ENCODE peak calls at places on chromosomes 12 and 14, in four cellular contexts. One of them, this sample, is unnamed. For H3K4me1, the result is how much of the 10 kb centered on the place peaks cover.

GRCh38 chr14:73238262-73238852 is 1.1 kb downstream of the PAPLN start:
- DNase-seq in breast epithelium: no peak
- DNase-seq in A549: peak
- DNase-seq in heart left ventricle: no peak
- DNase-seq in this sample: no peak

GRCh38 chr12:916240-916639 is 33.3 kb downstream of the RAD52 start:
- DNase-seq in breast epithelium: no peak
- DNase-seq in A549: no peak
- DNase-seq in heart left ventricle: no peak
- DNase-seq in this sample: no peak

GRCh38 chr14:25056688-25057078 is 6.7 kb upstream of the STXBP6 start:
- DNase-seq in breast epithelium: no peak
- DNase-seq in A549: no peak
- DNase-seq in heart left ventricle: no peak
- DNase-seq in this sample: no peak

GRCh38 chr12:57756406-57757341 is 1.8 kb downstream of the MARCHF9 start:
- DNase-seq in breast epithelium: no peak
- DNase-seq in A549: peak
- DNase-seq in heart left ventricle: no peak
- DNase-seq in this sample: no peak

GRCh38 chr14:70890842-70891442 is 16.3 kb upstream of the PCNX1 start:
- DNase-seq in breast epithelium: no peak
- DNase-seq in A549: no peak
- DNase-seq in heart left ventricle: no peak
- DNase-seq in this sample: no peak

GRCh38 chr12:3046441-3047200 is 30.6 kb upstream of the TSPAN9 start:
- DNase-seq in breast epithelium: no peak
- DNase-seq in A549: no peak
- DNase-seq in heart left ventricle: peak
- DNase-seq in this sample: no peak

GRCh38 chr14:71006200-71006563 is 98.9 kb downstream of the PCNX1 start:
- DNase-seq in breast epithelium: no peak
- DNase-seq in A549: no peak
- DNase-seq in heart left ventricle: no peak
- DNase-seq in this sample: no peak

GRCh38 chr12:68483592-68484373 is 126.9 kb upstream of the RAP1B start:
- DNase-seq in breast epithelium: no peak
- DNase-seq in A549: no peak
- DNase-seq in heart left ventricle: no peak
- DNase-seq in this sample: no peak

GRCh38 chr12:62078020-62078419 is 182.2 kb upstream of the USP15 start:
- DNase-seq in breast epithelium: no peak
- DNase-seq in A549: no peak
- DNase-seq in heart left ventricle: no peak
- DNase-seq in this sample: no peak

GRCh38 chr12:94265966-94266365 is 117.6 kb downstream of the PLXNC1 start:
- DNase-seq in breast epithelium: no peak
- DNase-seq in A549: no peak
- DNase-seq in heart left ventricle: no peak
- DNase-seq in this sample: no peak

GRCh38 chr12:121059031-121059898 is 20.2 kb upstream of the OASL start:
- DNase-seq in breast epithelium: no peak
- DNase-seq in A549: no peak
- DNase-seq in heart left ventricle: no peak
- DNase-seq in this sample: no peak

GRCh38 chr12:53495903-53496751 is 3.1 kb downstream of the MAP3K12 start:
- DNase-seq in breast epithelium: peak
- DNase-seq in A549: peak
- DNase-seq in heart left ventricle: peak
- DNase-seq in this sample: peak

GRCh38 chr14:32696325-32697101 is 242.2 kb upstream of the NPAS3 start:
- DNase-seq in breast epithelium: no peak
- DNase-seq in A549: no peak
- DNase-seq in heart left ventricle: no peak
- DNase-seq in this sample: no peak

GRCh38 chr12:31323466-31324115 is 2.4 kb downstream of the SINHCAF start:
- DNase-seq in breast epithelium: no peak
- DNase-seq in A549: peak
- DNase-seq in heart left ventricle: no peak
- DNase-seq in this sample: no peak

GRCh38 chr14:99264691-99265090 is 7.3 kb downstream of the BCL11B start:
- DNase-seq in breast epithelium: no peak
- DNase-seq in A549: no peak
- DNase-seq in heart left ventricle: no peak
- DNase-seq in this sample: no peak

GRCh38 chr12:110467847-110468211 is 228 bp downstream of the GPN3 start:
- DNase-seq in breast epithelium: no peak
- DNase-seq in A549: no peak
- DNase-seq in heart left ventricle: no peak
- DNase-seq in this sample: no peak

GRCh38 chr12:27447761-27448160 is 1.2 kb downstream of the SMCO2 start:
- DNase-seq in breast epithelium: no peak
- DNase-seq in A549: no peak
- DNase-seq in heart left ventricle: no peak
- DNase-seq in this sample: no peak

GRCh38 chr12:39620664-39621658 is 1.4 kb upstream of the ABCD2 start:
- DNase-seq in breast epithelium: no peak
- DNase-seq in A549: no peak
- DNase-seq in heart left ventricle: no peak
- DNase-seq in this sample: no peak

GRCh38 chr12:111057726-111058125 is 137.3 kb upstream of the MYL2 start:
- DNase-seq in breast epithelium: peak
- DNase-seq in A549: no peak
- DNase-seq in heart left ventricle: no peak
- DNase-seq in this sample: no peak

GRCh38 chr12:46224401-46224800 is 44.4 kb downstream of the SLC38A1 start:
- DNase-seq in breast epithelium: peak
- DNase-seq in A549: no peak
- DNase-seq in heart left ventricle: peak
- DNase-seq in this sample: peak

GRCh38 chr12:111024205-111024794 is 103.9 kb upstream of the MYL2 start:
- DNase-seq in breast epithelium: no peak
- DNase-seq in A549: peak
- DNase-seq in heart left ventricle: peak
- DNase-seq in this sample: no peak

GRCh38 chr12:13440844-13441243 is 244.3 kb downstream of the EMP1 start:
- DNase-seq in breast epithelium: no peak
- DNase-seq in A549: no peak
- DNase-seq in heart left ventricle: no peak
- DNase-seq in this sample: no peak

GRCh38 chr14:75905505-75905904 is 76.3 kb downstream of the TGFB3 start:
- DNase-seq in breast epithelium: peak
- DNase-seq in A549: no peak
- DNase-seq in heart left ventricle: peak
- DNase-seq in this sample: peak

GRCh38 chr14:51445001-51445390 is 204.9 kb downstream of the TMX1 start:
- DNase-seq in breast epithelium: no peak
- DNase-seq in A549: no peak
- DNase-seq in heart left ventricle: no peak
- DNase-seq in this sample: no peak

DNA sequence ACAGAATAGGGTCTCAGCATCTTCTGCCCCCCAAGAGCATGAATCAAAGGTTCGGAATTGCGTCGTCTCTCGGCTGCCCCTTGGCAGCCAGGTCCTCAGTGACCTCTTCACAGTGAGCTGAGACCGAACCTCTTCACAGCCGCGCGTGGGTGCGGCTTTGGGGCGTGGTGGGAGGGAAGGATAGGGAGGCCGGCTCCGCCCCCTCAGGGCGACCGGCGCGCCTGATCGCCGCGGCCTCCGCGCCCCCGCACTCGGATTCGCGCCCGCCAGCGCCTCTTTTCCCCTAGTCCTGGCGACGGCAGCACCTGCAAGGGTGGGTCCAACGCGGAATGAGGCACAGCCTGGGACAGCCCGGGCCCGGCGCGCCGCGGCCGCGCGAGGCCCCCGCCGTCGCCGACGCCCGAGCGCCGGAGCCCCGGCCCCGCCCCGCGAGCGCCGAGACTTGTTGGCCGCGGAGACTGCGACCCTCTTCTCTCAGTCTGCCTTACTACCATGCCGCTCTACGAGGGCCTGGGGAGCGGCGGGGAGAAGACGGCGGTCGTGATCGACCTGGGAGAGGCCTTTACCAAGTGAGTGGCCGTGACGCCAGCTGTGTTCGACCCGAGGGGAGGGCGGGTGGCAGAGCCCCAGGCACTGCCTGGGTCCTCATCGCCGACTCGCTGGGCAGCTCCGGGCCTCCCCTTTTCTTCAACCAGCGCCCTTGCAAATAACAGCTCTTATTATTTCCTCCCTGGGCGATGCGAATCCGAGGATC is at the start of gene ACTR10:
- DNase-seq in breast epithelium: peak
- DNase-seq in A549: peak
- DNase-seq in heart left ventricle: peak
- DNase-seq in this sample: peak
- TF ChIP-seq POLR2A in breast epithelium: peak
- TF ChIP-seq POLR2A in A549: peak
- TF ChIP-seq POLR2A in heart left ventricle: no peak
- TF ChIP-seq POLR2A in this sample: peak

DNA sequence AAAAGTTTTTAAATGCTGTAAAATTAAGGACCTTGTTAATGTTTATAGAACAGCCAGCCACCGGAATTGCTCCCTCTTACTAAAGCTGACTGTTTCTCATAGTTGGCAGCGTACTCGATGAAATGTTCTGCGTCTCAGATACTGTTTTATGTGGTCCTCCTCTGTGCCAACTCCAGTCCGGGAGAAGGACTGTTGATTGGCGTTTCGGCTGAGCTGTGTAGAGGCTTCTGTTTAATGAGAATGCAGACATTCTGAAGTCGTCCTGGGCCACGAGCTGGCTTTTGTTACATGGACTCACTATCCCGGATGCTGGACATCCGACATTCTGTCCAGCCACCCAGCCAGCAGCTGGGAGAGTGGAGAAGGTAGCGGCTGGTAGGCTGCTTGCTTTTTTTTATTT is 75.4 kb downstream of the WDR20 start:
- DNase-seq in breast epithelium: no peak
- DNase-seq in A549: no peak
- DNase-seq in heart left ventricle: peak
- DNase-seq in this sample: peak
- H3K4me1 ChIP-seq in breast epithelium: under half
- H3K4me1 ChIP-seq in A549: under half
- H3K4me1 ChIP-seq in heart left ventricle: half or more
- H3K4me1 ChIP-seq in this sample: under half

GRCh38 chr12:127147724-127148123 is 1119.2 kb upstream of the TMEM132C start:
- DNase-seq in breast epithelium: no peak
- DNase-seq in A549: no peak
- DNase-seq in heart left ventricle: no peak
- DNase-seq in this sample: no peak

GRCh38 chr12:127146991-127147718 is 1119.8 kb upstream of the TMEM132C start:
- DNase-seq in breast epithelium: no peak
- DNase-seq in A549: no peak
- DNase-seq in heart left ventricle: no peak
- DNase-seq in this sample: no peak

GRCh38 chr12:127144770-127145169 is 1122.2 kb upstream of the TMEM132C start:
- DNase-seq in breast epithelium: no peak
- DNase-seq in A549: no peak
- DNase-seq in heart left ventricle: no peak
- DNase-seq in this sample: no peak

GRCh38 chr12:127145543-127145928 is 1121.4 kb upstream of the TMEM132C start:
- DNase-seq in breast epithelium: no peak
- DNase-seq in A549: no peak
- DNase-seq in heart left ventricle: no peak
- DNase-seq in this sample: no peak

GRCh38 chr12:127145929-127146789 is 1120.8 kb upstream of the TMEM132C start:
- DNase-seq in breast epithelium: no peak
- DNase-seq in A549: peak
- DNase-seq in heart left ventricle: peak
- DNase-seq in this sample: peak
- TF ChIP-seq POLR2A in breast epithelium: no peak
- TF ChIP-seq POLR2A in A549: peak
- TF ChIP-seq POLR2A in heart left ventricle: no peak
- TF ChIP-seq POLR2A in this sample: no peak

GRCh38 chr14:21049263-21049662 is 7.1 kb downstream of the RNASE7 start:
- DNase-seq in breast epithelium: no peak
- DNase-seq in A549: no peak
- DNase-seq in heart left ventricle: no peak
- DNase-seq in this sample: no peak

GRCh38 chr14:21053184-21054122 is 4.2 kb upstream of the RNASE8 start:
- DNase-seq in breast epithelium: no peak
- DNase-seq in A549: no peak
- DNase-seq in heart left ventricle: no peak
- DNase-seq in this sample: no peak

GRCh38 chr14:21048638-21049037 is 6.5 kb downstream of the RNASE7 start:
- DNase-seq in breast epithelium: no peak
- DNase-seq in A549: no peak
- DNase-seq in heart left ventricle: no peak
- DNase-seq in this sample: no peak

GRCh38 chr14:21047378-21047781 is 5.2 kb downstream of the RNASE7 start:
- DNase-seq in breast epithelium: no peak
- DNase-seq in A549: no peak
- DNase-seq in heart left ventricle: no peak
- DNase-seq in this sample: no peak

GRCh38 chr14:21050597-21050996 is 7.0 kb upstream of the RNASE8 start:
- DNase-seq in breast epithelium: no peak
- DNase-seq in A549: no peak
- DNase-seq in heart left ventricle: no peak
- DNase-seq in this sample: no peak
- H3K4me1 ChIP-seq in breast epithelium: under half
- H3K4me1 ChIP-seq in A549: under half
- H3K4me1 ChIP-seq in heart left ventricle: under half
- H3K4me1 ChIP-seq in this sample: under half

DNA sequence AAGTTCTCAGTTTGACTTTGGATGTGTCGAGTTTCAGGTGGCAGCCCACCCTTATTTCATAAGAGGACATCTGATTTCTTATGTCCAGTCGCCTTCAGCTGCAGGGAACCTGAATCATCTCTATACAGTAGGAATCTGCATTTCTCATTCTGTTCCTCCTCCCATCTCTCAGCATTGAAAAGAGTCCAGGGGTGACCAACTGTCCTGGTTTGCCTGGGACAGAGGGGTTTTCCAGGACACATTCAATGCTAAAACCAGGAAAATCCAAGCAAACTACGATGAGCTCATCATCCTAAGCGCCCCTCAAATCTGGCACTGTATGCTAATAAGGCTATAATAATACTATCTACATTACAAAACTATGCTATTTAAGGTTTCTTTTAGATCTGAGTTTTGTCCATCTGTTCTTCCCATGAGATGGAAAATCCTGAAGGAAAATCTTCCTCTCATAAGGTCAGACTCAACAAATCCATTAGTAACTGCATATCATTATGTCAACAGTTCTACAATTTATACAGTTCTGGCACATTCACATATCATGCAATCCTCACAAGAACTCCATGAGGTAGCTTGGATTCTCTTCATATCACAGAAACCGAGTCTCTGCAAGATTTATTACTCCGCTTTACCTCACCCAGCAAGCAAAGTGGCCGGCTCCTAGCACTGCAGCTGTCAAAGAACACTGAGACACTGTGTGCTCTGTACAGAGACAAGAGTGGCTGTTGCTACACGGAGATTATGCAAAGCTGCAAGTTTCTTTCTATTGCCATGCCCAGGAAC is 15.6 kb upstream of the CALM1 start:
- DNase-seq in breast epithelium: no peak
- DNase-seq in A549: no peak
- DNase-seq in heart left ventricle: peak
- DNase-seq in this sample: peak
- TF ChIP-seq POLR2A in breast epithelium: no peak
- TF ChIP-seq POLR2A in A549: no peak
- TF ChIP-seq POLR2A in heart left ventricle: no peak
- TF ChIP-seq POLR2A in this sample: no peak

This sample was measured in uterus.